ENCODE peak calls at places on chromosomes 2 and 18, in seven cellular contexts. L, S, Q, R, H, K and X are unnamed samples.

GRCh38 chr2:176063958-176064357 is 19.8 kb downstream of the EVX2 start:
- DNase-seq in L (no peak), S (no peak), Q (no peak), R (no peak), H (no peak), K (no peak), X (no peak)

GRCh38 chr2:190941571-190941970 is 61.0 kb downstream of the GLS start:
- DNase-seq in L (no peak), S (no peak), Q (no peak), R (no peak), H (no peak), K (no peak), X (no peak)

GRCh38 chr2:11770531-11771188 is 24.2 kb downstream of the LPIN1 start:
- DNase-seq in L (no peak), S (no peak), Q (no peak), R (no peak), H (no peak), K (no peak), X (no peak)

GRCh38 chr2:233208382-233209116 is 42.9 kb upstream of the ATG16L1 start:
- DNase-seq in L (no peak), S (no peak), Q (no peak), R (peak), H (no peak), K (no peak), X (no peak)

GRCh38 chr18:46152436-46152807 is 48.2 kb downstream of the HAUS1 start:
- DNase-seq in L (no peak), S (no peak), Q (no peak), R (peak), H (no peak), K (peak), X (no peak)

GRCh38 chr2:133856678-133857077 is 288.4 kb upstream of the NCKAP5 start:
- DNase-seq in L (no peak), S (no peak), Q (no peak), R (no peak), H (no peak), K (no peak), X (no peak)

GRCh38 chr2:7881038-7881437 is 800.8 kb upstream of the ID2 start:
- DNase-seq in L (no peak), S (no peak), Q (no peak), R (no peak), H (peak), K (no peak), X (no peak)

GRCh38 chr2:156841321-156841720 is 405.1 kb downstream of the GPD2 start:
- DNase-seq in L (no peak), S (no peak), Q (no peak), R (no peak), H (no peak), K (no peak), X (no peak)

GRCh38 chr2:201966691-201967388 is 66.8 kb upstream of the FZD7 start:
- DNase-seq in L (no peak), S (no peak), Q (no peak), R (no peak), H (no peak), K (no peak), X (no peak)

GRCh38 chr18:74760436-74760835 is 162.8 kb downstream of the ZNF407 start:
- DNase-seq in L (no peak), S (no peak), Q (no peak), R (peak), H (no peak), K (no peak), X (no peak)

GRCh38 chr18:5197032-5197434 is at the start of gene AKAIN1:
- DNase-seq in L (peak), S (peak), Q (peak), R (peak), H (no peak), K (peak), X (no peak)

GRCh38 chr2:173184031-173185004 is 108.7 kb downstream of the MAP3K20 start:
- DNase-seq in L (no peak), S (peak), Q (no peak), R (peak), H (peak), K (peak), X (no peak)

GRCh38 chr2:140893685-140894084 is 1237.1 kb downstream of the LRP1B start:
- DNase-seq in L (no peak), S (no peak), Q (no peak), R (peak), H (no peak), K (peak), X (no peak)

GRCh38 chr2:8510519-8510918 is 171.3 kb upstream of the ID2 start:
- DNase-seq in L (no peak), S (no peak), Q (no peak), R (no peak), H (no peak), K (no peak), X (no peak)

GRCh38 chr2:100520224-100520623 is 42.6 kb upstream of the PDCL3 start:
- DNase-seq in L (no peak), S (no peak), Q (no peak), R (peak), H (no peak), K (peak), X (no peak)

GRCh38 chr2:188410504-188411235 is 119.0 kb downstream of the GULP1 start:
- DNase-seq in L (no peak), S (no peak), Q (no peak), R (peak), H (no peak), K (peak), X (no peak)

GRCh38 chr2:177188482-177189469 is 23.8 kb upstream of the HNRNPA3 start:
- DNase-seq in L (no peak), S (no peak), Q (no peak), R (no peak), H (no peak), K (no peak), X (no peak)

GRCh38 chr2:230913406-230913805 is 11.6 kb downstream of the GPR55 start:
- DNase-seq in L (peak), S (peak), Q (no peak), R (no peak), H (no peak), K (peak), X (no peak)

GRCh38 chr2:230885467-230886130 is 20.9 kb downstream of the ITM2C start:
- DNase-seq in L (peak), S (no peak), Q (no peak), R (no peak), H (no peak), K (peak), X (no peak)

GRCh38 chr2:235171511-235172130 is 219.8 kb downstream of the SH3BP4 start:
- DNase-seq in L (no peak), S (no peak), Q (no peak), R (peak), H (no peak), K (peak), X (no peak)

GRCh38 chr2:207845202-207845864 is 75.6 kb upstream of the FZD5 start:
- DNase-seq in L (no peak), S (no peak), Q (no peak), R (no peak), H (no peak), K (no peak), X (no peak)

GRCh38 chr18:43572165-43572564 is 294.9 kb upstream of the SYT4 start:
- DNase-seq in L (peak), S (no peak), Q (no peak), R (no peak), H (no peak), K (no peak), X (no peak)

GRCh38 chr2:196515041-196515440 is 124.5 kb upstream of the CCDC150 start:
- DNase-seq in L (no peak), S (no peak), Q (no peak), R (no peak), H (no peak), K (no peak), X (no peak)

GRCh38 chr2:2763351-2763997 is 432.4 kb upstream of the MYT1L start:
- DNase-seq in L (no peak), S (no peak), Q (no peak), R (peak), H (peak), K (no peak), X (no peak)

GRCh38 chr2:106026271-106027190 is 167.6 kb downstream of the UXS1 start:
- DNase-seq in L (no peak), S (no peak), Q (no peak), R (no peak), H (no peak), K (no peak), X (no peak)

GRCh38 chr2:70132244-70133126 is 45.2 kb downstream of the PCBP1 start:
- DNase-seq in L (peak), S (peak), Q (no peak), R (peak), H (no peak), K (peak), X (no peak)

GRCh38 chr2:207879536-207879935 is 109.8 kb upstream of the FZD5 start:
- DNase-seq in L (no peak), S (no peak), Q (no peak), R (peak), H (no peak), K (peak), X (no peak)

GRCh38 chr2:49640630-49641029 is 486.3 kb upstream of the FSHR start:
- DNase-seq in L (no peak), S (no peak), Q (no peak), R (no peak), H (no peak), K (no peak), X (no peak)

GRCh38 chr2:177324797-177325196 is 60.3 kb upstream of the NFE2L2 start:
- DNase-seq in L (no peak), S (no peak), Q (no peak), R (no peak), H (no peak), K (no peak), X (no peak)

GRCh38 chr18:36381075-36381474 is 83.6 kb downstream of the FHOD3 start:
- DNase-seq in L (no peak), S (no peak), Q (no peak), R (no peak), H (no peak), K (no peak), X (no peak)

GRCh38 chr2:240435457-240435954 is at the start of gene GPC1:
- DNase-seq in L (peak), S (peak), Q (no peak), R (peak), H (no peak), K (peak), X (no peak)

GRCh38 chr2:233486778-233487552 is 79.6 kb downstream of the USP40 start:
- DNase-seq in L (peak), S (no peak), Q (no peak), R (peak), H (peak), K (peak), X (no peak)

GRCh38 chr2:68251187-68251854 is 1.0 kb downstream of the PPP3R1 start:
- DNase-seq in L (peak), S (peak), Q (peak), R (peak), H (peak), K (peak), X (no peak)

GRCh38 chr2:29448238-29448637 is 333.0 kb downstream of the CLIP4 start:
- DNase-seq in L (no peak), S (no peak), Q (no peak), R (no peak), H (no peak), K (no peak), X (no peak)

GRCh38 chr2:177172034-177172880 is 40.3 kb upstream of the HNRNPA3 start:
- DNase-seq in L (no peak), S (no peak), Q (no peak), R (peak), H (peak), K (peak), X (no peak)

GRCh38 chr18:22314406-22314805 is 103.3 kb downstream of the CTAGE1 start:
- DNase-seq in L (no peak), S (no peak), Q (no peak), R (peak), H (no peak), K (peak), X (no peak)

GRCh38 chr2:96642564-96643350 is at the start of gene FER1L5:
- DNase-seq in L (no peak), S (no peak), Q (no peak), R (no peak), H (peak), K (peak), X (no peak)

GRCh38 chr2:222283634-222284033 is 15.2 kb downstream of the PAX3 start:
- DNase-seq in L (no peak), S (no peak), Q (no peak), R (no peak), H (no peak), K (no peak), X (no peak)

GRCh38 chr2:109255594-109255993 is 126.6 kb downstream of the SH3RF3 start:
- DNase-seq in L (no peak), S (no peak), Q (no peak), R (no peak), H (no peak), K (no peak), X (no peak)

DNA sequence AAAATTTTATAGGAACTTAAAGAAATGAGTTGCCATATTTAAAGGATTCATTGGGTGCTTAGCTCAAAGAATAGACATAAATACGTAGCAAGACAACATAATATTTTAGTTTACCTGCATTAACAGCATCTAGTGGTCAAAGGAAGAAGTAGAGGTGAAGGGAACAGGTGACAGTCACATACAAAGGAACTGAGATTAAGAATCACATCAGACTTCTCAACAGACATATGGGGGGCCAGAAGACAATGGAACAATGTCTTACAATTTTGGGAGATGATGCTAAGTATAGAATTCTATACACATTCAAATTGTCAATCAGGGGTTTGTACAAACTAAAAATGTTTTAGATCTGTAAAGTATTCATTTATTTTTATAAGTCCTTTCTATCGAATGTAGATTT is 38.6 kb upstream of the CCDC102B start:
- DNase-seq in L (no peak), S (no peak), Q (no peak), R (no peak), H (no peak), K (no peak), X (no peak)
- TF ChIP-seq CTCF in L (no peak), S (no peak), Q (no peak), R (no peak), H (no peak), K (no peak), X (no peak)

GRCh38 chr2:238305092-238305862 is 15.0 kb upstream of the TRAF3IP1 start:
- DNase-seq in L (no peak), S (no peak), Q (no peak), R (no peak), H (no peak), K (no peak), X (no peak)

GRCh38 chr2:238306680-238306998 is 13.7 kb upstream of the TRAF3IP1 start:
- DNase-seq in L (no peak), S (no peak), Q (no peak), R (no peak), H (no peak), K (no peak), X (no peak)

GRCh38 chr2:238305965-238306679 is 14.2 kb upstream of the TRAF3IP1 start:
- DNase-seq in L (no peak), S (peak), Q (no peak), R (no peak), H (no peak), K (no peak), X (no peak)

GRCh38 chr2:238304116-238304515 is 15.7 kb upstream of the PER2 start:
- DNase-seq in L (no peak), S (no peak), Q (no peak), R (no peak), H (no peak), K (no peak), X (no peak)

GRCh38 chr2:238308177-238308576 is 12.1 kb upstream of the TRAF3IP1 start:
- DNase-seq in L (no peak), S (no peak), Q (no peak), R (no peak), H (no peak), K (no peak), X (no peak)
- TF ChIP-seq CTCF in L (peak), S (no peak), Q (no peak), R (peak), H (peak), K (peak), X (no peak)

DNA sequence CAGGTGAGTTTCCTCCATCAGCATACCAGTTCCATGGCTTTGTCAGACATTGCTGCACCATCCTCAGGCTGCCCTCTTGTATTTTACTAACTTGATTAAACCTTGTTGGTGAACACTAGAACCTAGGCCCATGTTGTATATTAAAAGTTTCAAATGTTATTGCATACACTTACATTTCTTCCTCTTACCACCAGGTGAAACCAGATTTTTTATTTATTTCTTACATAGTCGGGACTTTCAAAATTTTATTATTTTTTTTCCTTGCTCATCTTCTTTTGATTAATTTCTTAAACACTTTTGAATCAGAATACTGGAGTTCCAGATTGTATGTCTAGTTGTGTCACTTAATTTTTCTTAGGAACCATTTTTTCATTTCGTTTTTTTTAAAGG is 5.9 kb downstream of the CERS6 start:
- DNase-seq in L (no peak), S (no peak), Q (no peak), R (no peak), H (no peak), K (no peak), X (no peak)
- TF ChIP-seq CTCF in L (no peak), S (no peak), Q (peak), R (no peak), H (no peak), K (no peak), X (no peak)

DNA sequence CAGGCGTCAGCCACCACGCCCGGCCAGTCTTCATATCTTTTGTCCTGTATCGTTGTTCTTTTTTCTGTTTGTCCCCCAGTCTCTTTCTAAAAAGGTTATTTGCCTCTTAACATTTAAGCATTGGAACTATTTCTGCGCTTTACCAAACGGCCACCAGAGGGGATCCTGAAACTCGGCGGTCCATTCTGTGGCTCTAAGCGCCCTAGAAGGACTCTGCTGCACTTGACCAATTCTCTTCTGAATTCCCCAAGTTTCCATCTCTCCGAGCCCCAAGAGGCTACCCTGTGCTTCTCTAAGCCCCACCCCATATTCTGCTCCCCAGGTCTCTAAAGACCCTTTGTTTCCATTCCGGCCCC is 33.1 kb upstream of the REG3G start:
- DNase-seq in L (no peak), S (peak), Q (no peak), R (no peak), H (no peak), K (peak), X (no peak)
- TF ChIP-seq CTCF in L (peak), S (no peak), Q (peak), R (no peak), H (peak), K (peak), X (no peak)

GRCh38 chr2:135531231-135532197 is at the start of gene R3HDM1:
- DNase-seq in L (peak), S (peak), Q (peak), R (peak), H (peak), K (peak), X (peak)
- TF ChIP-seq CTCF in L (no peak), S (peak), Q (no peak), R (no peak), H (peak), K (no peak), X (no peak)

GRCh38 chr18:50006470-50007046 is 188.4 kb downstream of the MYO5B start:
- DNase-seq in L (no peak), S (no peak), Q (no peak), R (no peak), H (no peak), K (no peak), X (no peak)

GRCh38 chr18:50004013-50004412 is 190.7 kb upstream of the ACAA2 start:
- DNase-seq in L (no peak), S (no peak), Q (no peak), R (no peak), H (no peak), K (no peak), X (no peak)

GRCh38 chr18:50011813-50012445 is 183.0 kb downstream of the MYO5B start:
- DNase-seq in L (no peak), S (no peak), Q (no peak), R (peak), H (peak), K (peak), X (no peak)

GRCh38 chr18:50009772-50010171 is 185.2 kb downstream of the MYO5B start:
- DNase-seq in L (peak), S (peak), Q (no peak), R (peak), H (no peak), K (peak), X (no peak)

GRCh38 chr18:50008306-50008705 is 186.6 kb downstream of the MYO5B start:
- DNase-seq in L (no peak), S (no peak), Q (no peak), R (peak), H (no peak), K (no peak), X (no peak)
- TF ChIP-seq CTCF in L (no peak), S (no peak), Q (no peak), R (no peak), H (no peak), K (no peak), X (no peak)

GRCh38 chr2:37894047-37894446 is 31.0 kb upstream of the RMDN2 start:
- DNase-seq in L (no peak), S (no peak), Q (no peak), R (no peak), H (no peak), K (no peak), X (no peak)
- TF ChIP-seq CTCF in L (no peak), S (no peak), Q (no peak), R (no peak), H (no peak), K (no peak), X (no peak)

GRCh38 chr2:37925063-37925897 is at the start of gene RMDN2:
- DNase-seq in L (peak), S (peak), Q (peak), R (peak), H (peak), K (peak), X (peak)
- TF ChIP-seq CTCF in L (no peak), S (peak), Q (no peak), R (no peak), H (no peak), K (no peak), X (no peak)

GRCh38 chr2:213763358-213763757 is 479.1 kb downstream of the SPAG16 start:
- DNase-seq in L (no peak), S (no peak), Q (no peak), R (peak), H (no peak), K (no peak), X (no peak)

GRCh38 chr2:213752575-213752974 is 468.3 kb downstream of the SPAG16 start:
- DNase-seq in L (no peak), S (no peak), Q (no peak), R (no peak), H (no peak), K (no peak), X (no peak)

DNA sequence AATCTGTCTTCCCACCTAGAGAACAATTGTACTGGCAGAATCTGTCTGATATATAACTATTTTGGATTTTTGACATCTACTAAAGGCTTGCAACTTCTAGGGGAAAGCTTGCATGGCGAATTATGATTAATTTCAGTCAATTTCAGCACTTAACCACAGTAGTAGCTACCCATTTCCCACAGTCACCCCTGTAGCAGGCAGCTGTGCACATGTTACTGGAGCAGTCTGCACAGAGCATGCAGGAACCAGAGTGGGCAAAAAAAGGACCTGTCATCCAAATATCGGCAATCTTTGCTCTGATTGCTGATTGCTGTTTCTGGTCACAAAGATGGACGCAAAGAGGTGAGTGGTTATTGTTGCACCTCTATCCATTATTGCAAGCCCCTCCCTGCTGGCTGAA is 473.3 kb downstream of the SPAG16 start:
- DNase-seq in L (no peak), S (no peak), Q (no peak), R (no peak), H (no peak), K (no peak), X (no peak)
- TF ChIP-seq CTCF in L (no peak), S (no peak), Q (no peak), R (no peak), H (no peak), K (no peak), X (no peak)